ENCODE peak calls at places on chromosomes 5 and 9, in six cellular contexts. B is neural progenitor cell, E is cardiac muscle cell, U is tibial nerve, I is gastrocnemius medialis, V is GM23248. H is an unnamed sample.

GRCh38 chr5:143198332-143198731 is 205.2 kb downstream of the NR3C1 start:
- DNase-seq in B (no peak), E (no peak), U (no peak), I (no peak), V (no peak), H (no peak)

GRCh38 chr9:133734600-133735414 is 3.3 kb downstream of the SARDH start:
- DNase-seq in B (peak; percentile 1), E (no peak), U (no peak), I (no peak), V (no peak), H (no peak)

GRCh38 chr5:122704247-122705036 is 70.4 kb upstream of the SNX2 start:
- DNase-seq in B (peak; percentile 64), E (peak; percentile 65), U (no peak), I (no peak), V (peak; percentile 82), H (no peak)

GRCh38 chr5:117220730-117221129 is 646.1 kb upstream of the SEMA6A start:
- DNase-seq in B (no peak), E (no peak), U (no peak), I (no peak), V (no peak), H (no peak)

GRCh38 chr9:135702002-135702721 is at the start of gene KCNT1:
- DNase-seq in B (peak; percentile 82), E (peak; percentile 69), U (peak; percentile 36), I (no peak), V (peak; percentile 69), H (peak; percentile 66)

GRCh38 chr9:121921444-121921843 is 171.7 kb downstream of the TTLL11 start:
- DNase-seq in B (no peak), E (no peak), U (no peak), I (no peak), V (no peak), H (peak; percentile 81)

GRCh38 chr5:179608131-179608581 is 15.3 kb downstream of the HNRNPH1 start:
- DNase-seq in B (no peak), E (no peak), U (no peak), I (no peak), V (no peak), H (peak; percentile 18)

GRCh38 chr5:9715891-9716335 is 85.8 kb upstream of the TAS2R1 start:
- DNase-seq in B (no peak), E (no peak), U (no peak), I (no peak), V (peak; percentile 75), H (no peak)

GRCh38 chr5:143693691-143694252 is 118.2 kb upstream of the HMHB1 start:
- DNase-seq in B (no peak), E (no peak), U (no peak), I (no peak), V (no peak), H (no peak)

GRCh38 chr9:122144006-122144405 is 15.6 kb downstream of the NDUFA8 start:
- DNase-seq in B (no peak), E (no peak), U (no peak), I (no peak), V (no peak), H (no peak)

GRCh38 chr5:1655496-1656270 is 131.9 kb upstream of the LPCAT1 start:
- DNase-seq in B (no peak), E (no peak), U (no peak), I (no peak), V (no peak), H (no peak)

GRCh38 chr9:98158071-98158791 is 34.2 kb downstream of the CORO2A start:
- DNase-seq in B (no peak), E (no peak), U (no peak), I (no peak), V (no peak), H (no peak)

GRCh38 chr9:92619601-92620300 is 50.2 kb downstream of the IPPK start:
- DNase-seq in B (no peak), E (peak; percentile 3), U (no peak), I (no peak), V (no peak), H (no peak)

GRCh38 chr5:103254921-103255320 is 3.6 kb upstream of the MACIR start:
- DNase-seq in B (no peak), E (no peak), U (no peak), I (no peak), V (no peak), H (no peak)

GRCh38 chr5:4868140-4868735 is 271.9 kb upstream of the ADAMTS16 start:
- DNase-seq in B (peak; percentile 79), E (peak; percentile 69), U (peak; percentile 61), I (no peak), V (peak; percentile 65), H (peak; percentile 80)

GRCh38 chr9:79256691-79257213 is 315.0 kb upstream of the TLE4 start:
- DNase-seq in B (peak; percentile 82), E (no peak), U (no peak), I (no peak), V (peak; percentile 55), H (peak; percentile 90)

GRCh38 chr9:117869287-117869686 is 165.1 kb downstream of the TLR4 start:
- DNase-seq in B (no peak), E (no peak), U (no peak), I (no peak), V (no peak), H (no peak)

GRCh38 chr9:121954477-121955175 is 138.5 kb downstream of the TTLL11 start:
- DNase-seq in B (no peak), E (no peak), U (peak; percentile 57), I (peak; percentile 36), V (no peak), H (no peak)

GRCh38 chr5:177369050-177369912 is 11.6 kb downstream of the RGS14 start:
- DNase-seq in B (peak; percentile 58), E (peak; percentile 61), U (no peak), I (no peak), V (peak; percentile 65), H (no peak)

GRCh38 chr5:115100556-115100955 is 69.2 kb downstream of the TRIM36 start:
- DNase-seq in B (no peak), E (no peak), U (peak; percentile 32), I (no peak), V (peak; percentile 38), H (no peak)

GRCh38 chr9:130662927-130663257 is 1.5 kb upstream of the PRDM12 start:
- DNase-seq in B (peak; percentile 42), E (no peak), U (no peak), I (no peak), V (no peak), H (no peak)
- H3K4me3 ChIP-seq in B (no peak overlapping the region), E (no peak overlapping the region), U (no peak overlapping the region), I (no peak overlapping the region), V (no peak overlapping the region), H (no peak overlapping the region)

GRCh38 chr5:157366741-157367684 is 93.0 kb upstream of the NIPAL4 start:
- DNase-seq in B (peak; percentile 72), E (peak; percentile 69), U (peak; percentile 58), I (no peak), V (peak; percentile 84), H (no peak)
- H3K27ac ChIP-seq in B (no peak overlapping the region), E (peak overlapping the region; percentile 86), U (no peak overlapping the region), I (no peak overlapping the region), V (no peak overlapping the region), H (no peak overlapping the region)

DNA sequence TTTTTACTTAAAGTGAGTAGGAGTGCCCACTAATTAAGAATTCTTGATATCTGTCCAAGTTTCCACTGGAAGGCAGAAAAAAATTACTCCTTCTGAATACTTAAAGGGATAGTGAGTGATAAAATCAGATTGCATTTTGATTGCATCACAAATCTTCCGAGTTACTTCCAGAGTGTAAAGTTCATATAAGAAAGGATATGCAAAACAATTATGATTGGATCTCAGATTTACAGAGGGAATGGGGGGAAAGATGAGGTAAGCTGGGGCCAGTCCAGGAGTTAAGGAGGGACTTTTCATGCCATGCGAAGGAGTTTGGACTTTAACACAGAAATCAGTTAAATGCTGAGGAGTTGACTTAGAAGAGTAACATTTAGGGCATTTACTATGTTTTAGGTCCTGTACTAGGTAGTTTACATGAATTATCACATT is 9.3 kb upstream of the RNF145 start:
- DNase-seq in B (no peak), E (no peak), U (no peak), I (no peak), V (peak; percentile 39), H (no peak)
- H3K4me3 ChIP-seq in B (no peak overlapping the region), E (no peak overlapping the region), U (no peak overlapping the region), I (no peak overlapping the region), V (no peak overlapping the region), H (no peak overlapping the region)

GRCh38 chr5:139126711-139127111 is 71.5 kb downstream of the SIL1 start:
- DNase-seq in B (no peak), E (peak; percentile 29), U (no peak), I (no peak), V (no peak), H (no peak)

GRCh38 chr5:139121120-139121519 is 77.0 kb downstream of the SIL1 start:
- DNase-seq in B (no peak), E (no peak), U (no peak), I (no peak), V (no peak), H (no peak)

GRCh38 chr5:139120521-139120920 is 77.6 kb downstream of the SIL1 start:
- DNase-seq in B (no peak), E (no peak), U (no peak), I (no peak), V (no peak), H (no peak)

GRCh38 chr5:139130217-139130616 is 68.0 kb downstream of the SIL1 start:
- DNase-seq in B (no peak), E (no peak), U (no peak), I (no peak), V (no peak), H (no peak)

GRCh38 chr5:139124774-139125391 is 73.3 kb downstream of the SIL1 start:
- DNase-seq in B (no peak), E (no peak), U (no peak), I (no peak), V (no peak), H (no peak)
- H3K27ac ChIP-seq in B (no peak overlapping the region), E (no peak overlapping the region), U (no peak overlapping the region), I (peak overlapping the region; percentile 60), V (no peak overlapping the region), H (no peak overlapping the region)

GRCh38 chr9:112654282-112654681 is 63.6 kb downstream of the INIP start:
- DNase-seq in B (peak; percentile 9), E (no peak), U (no peak), I (no peak), V (no peak), H (no peak)
- H3K4me3 ChIP-seq in B (no peak overlapping the region), E (no peak overlapping the region), U (no peak overlapping the region), I (no peak overlapping the region), V (no peak overlapping the region), H (no peak overlapping the region)

H was measured in WERI-Rb-1.